ENCODE peak calls at places on chromosomes 11 and 22, in nine cellular contexts. One of them, this sample, is unnamed.

GRCh38 chr11:83543918-83544491 is 257.8 kb upstream of the CCDC90B start:
- DNase-seq in A549: no peak
- DNase-seq in transverse colon: no peak
- DNase-seq in upper lobe of left lung: no peak
- DNase-seq in HCT116: no peak
- DNase-seq in HepG2: no peak
- DNase-seq in spleen: no peak
- DNase-seq in body of pancreas: no peak
- DNase-seq in IMR-90: no peak
- DNase-seq in this sample: no peak

GRCh38 chr11:114501901-114502300 is 57.8 kb downstream of the NXPE1 start:
- DNase-seq in A549: no peak
- DNase-seq in transverse colon: no peak
- DNase-seq in upper lobe of left lung: no peak
- DNase-seq in HCT116: no peak
- DNase-seq in HepG2: no peak
- DNase-seq in spleen: no peak
- DNase-seq in body of pancreas: no peak
- DNase-seq in IMR-90: no peak
- DNase-seq in this sample: no peak

GRCh38 chr22:32801436-32802290 is at the start of gene TIMP3:
- DNase-seq in A549: no peak
- DNase-seq in transverse colon: peak; percentile 74
- DNase-seq in upper lobe of left lung: peak; percentile 74
- DNase-seq in HCT116: no peak
- DNase-seq in HepG2: no peak
- DNase-seq in spleen: peak; percentile 86
- DNase-seq in body of pancreas: peak; percentile 70
- DNase-seq in IMR-90: peak; percentile 82
- DNase-seq in this sample: peak; percentile 80

GRCh38 chr11:123006860-123007542 is 25.4 kb upstream of the BSX start:
- DNase-seq in A549: no peak
- DNase-seq in transverse colon: no peak
- DNase-seq in upper lobe of left lung: no peak
- DNase-seq in HCT116: no peak
- DNase-seq in HepG2: no peak
- DNase-seq in spleen: no peak
- DNase-seq in body of pancreas: no peak
- DNase-seq in IMR-90: no peak
- DNase-seq in this sample: no peak

GRCh38 chr11:35811783-35812182 is 132.1 kb upstream of the LDLRAD3 start:
- DNase-seq in A549: no peak
- DNase-seq in transverse colon: no peak
- DNase-seq in upper lobe of left lung: no peak
- DNase-seq in HCT116: no peak
- DNase-seq in HepG2: peak; percentile 7
- DNase-seq in spleen: no peak
- DNase-seq in body of pancreas: peak; percentile 19
- DNase-seq in IMR-90: no peak
- DNase-seq in this sample: no peak

GRCh38 chr11:71193431-71193830 is 58.9 kb downstream of the SHANK2 start:
- DNase-seq in A549: no peak
- DNase-seq in transverse colon: no peak
- DNase-seq in upper lobe of left lung: no peak
- DNase-seq in HCT116: no peak
- DNase-seq in HepG2: no peak
- DNase-seq in spleen: peak; percentile 63
- DNase-seq in body of pancreas: no peak
- DNase-seq in IMR-90: no peak
- DNase-seq in this sample: peak; percentile 25

GRCh38 chr22:46464701-46465347 is 72.6 kb downstream of the CELSR1 start:
- DNase-seq in A549: no peak
- DNase-seq in transverse colon: no peak
- DNase-seq in upper lobe of left lung: no peak
- DNase-seq in HCT116: no peak
- DNase-seq in HepG2: no peak
- DNase-seq in spleen: no peak
- DNase-seq in body of pancreas: no peak
- DNase-seq in IMR-90: no peak
- DNase-seq in this sample: no peak

GRCh38 chr11:119258180-119258579 is 52.0 kb downstream of the CBL start:
- DNase-seq in A549: no peak
- DNase-seq in transverse colon: no peak
- DNase-seq in upper lobe of left lung: no peak
- DNase-seq in HCT116: no peak
- DNase-seq in HepG2: no peak
- DNase-seq in spleen: no peak
- DNase-seq in body of pancreas: no peak
- DNase-seq in IMR-90: no peak
- DNase-seq in this sample: no peak

GRCh38 chr11:95076416-95076815 is 9.7 kb downstream of the SRSF8 start:
- DNase-seq in A549: no peak
- DNase-seq in transverse colon: no peak
- DNase-seq in upper lobe of left lung: peak; percentile 62
- DNase-seq in HCT116: no peak
- DNase-seq in HepG2: no peak
- DNase-seq in spleen: no peak
- DNase-seq in body of pancreas: peak; percentile 56
- DNase-seq in IMR-90: peak; percentile 75
- DNase-seq in this sample: no peak

GRCh38 chr11:84408946-84409411 is 1122.8 kb upstream of the CCDC90B start:
- DNase-seq in A549: no peak
- DNase-seq in transverse colon: no peak
- DNase-seq in upper lobe of left lung: no peak
- DNase-seq in HCT116: no peak
- DNase-seq in HepG2: no peak
- DNase-seq in spleen: no peak
- DNase-seq in body of pancreas: no peak
- DNase-seq in IMR-90: no peak
- DNase-seq in this sample: no peak

GRCh38 chr11:103842795-103843194 is 193.6 kb upstream of the DDI1 start:
- DNase-seq in A549: no peak
- DNase-seq in transverse colon: no peak
- DNase-seq in upper lobe of left lung: no peak
- DNase-seq in HCT116: no peak
- DNase-seq in HepG2: no peak
- DNase-seq in spleen: no peak
- DNase-seq in body of pancreas: no peak
- DNase-seq in IMR-90: peak; percentile 94
- DNase-seq in this sample: no peak

GRCh38 chr11:101128571-101129202 is 926 bp downstream of the PGR start:
- DNase-seq in A549: no peak
- DNase-seq in transverse colon: no peak
- DNase-seq in upper lobe of left lung: peak; percentile 21
- DNase-seq in HCT116: no peak
- DNase-seq in HepG2: no peak
- DNase-seq in spleen: peak; percentile 66
- DNase-seq in body of pancreas: peak; percentile 7
- DNase-seq in IMR-90: no peak
- DNase-seq in this sample: no peak

GRCh38 chr11:110349109-110349996 is 52.9 kb upstream of the RDX start:
- DNase-seq in A549: no peak
- DNase-seq in transverse colon: no peak
- DNase-seq in upper lobe of left lung: no peak
- DNase-seq in HCT116: no peak
- DNase-seq in HepG2: no peak
- DNase-seq in spleen: no peak
- DNase-seq in body of pancreas: no peak
- DNase-seq in IMR-90: no peak
- DNase-seq in this sample: no peak

GRCh38 chr11:10301656-10302293 is 3.1 kb upstream of the ADM start:
- DNase-seq in A549: no peak
- DNase-seq in transverse colon: no peak
- DNase-seq in upper lobe of left lung: no peak
- DNase-seq in HCT116: no peak
- DNase-seq in HepG2: no peak
- DNase-seq in spleen: no peak
- DNase-seq in body of pancreas: no peak
- DNase-seq in IMR-90: peak; percentile 94
- DNase-seq in this sample: no peak

GRCh38 chr11:123707206-123707605 is 34.3 kb downstream of the ZNF202 start:
- DNase-seq in A549: no peak
- DNase-seq in transverse colon: no peak
- DNase-seq in upper lobe of left lung: no peak
- DNase-seq in HCT116: no peak
- DNase-seq in HepG2: no peak
- DNase-seq in spleen: no peak
- DNase-seq in body of pancreas: no peak
- DNase-seq in IMR-90: no peak
- DNase-seq in this sample: no peak

GRCh38 chr11:75365711-75366181 is 14.3 kb upstream of the ARRB1 start:
- DNase-seq in A549: no peak
- DNase-seq in transverse colon: no peak
- DNase-seq in upper lobe of left lung: no peak
- DNase-seq in HCT116: no peak
- DNase-seq in HepG2: no peak
- DNase-seq in spleen: no peak
- DNase-seq in body of pancreas: no peak
- DNase-seq in IMR-90: peak; percentile 84
- DNase-seq in this sample: no peak

GRCh38 chr11:34840736-34841386 is 75.3 kb downstream of the APIP start:
- DNase-seq in A549: no peak
- DNase-seq in transverse colon: peak; percentile 58
- DNase-seq in upper lobe of left lung: peak; percentile 61
- DNase-seq in HCT116: peak; percentile 62
- DNase-seq in HepG2: peak; percentile 57
- DNase-seq in spleen: no peak
- DNase-seq in body of pancreas: peak; percentile 62
- DNase-seq in IMR-90: peak; percentile 13
- DNase-seq in this sample: no peak

GRCh38 chr11:1856306-1857005 is 3.6 kb downstream of the LSP1 start:
- DNase-seq in A549: no peak
- DNase-seq in transverse colon: no peak
- DNase-seq in upper lobe of left lung: no peak
- DNase-seq in HCT116: no peak
- DNase-seq in HepG2: no peak
- DNase-seq in spleen: peak; percentile 81
- DNase-seq in body of pancreas: no peak
- DNase-seq in IMR-90: no peak
- DNase-seq in this sample: no peak

GRCh38 chr11:28106351-28107043 is 1.5 kb downstream of the KIF18A start:
- DNase-seq in A549: no peak
- DNase-seq in transverse colon: no peak
- DNase-seq in upper lobe of left lung: no peak
- DNase-seq in HCT116: no peak
- DNase-seq in HepG2: no peak
- DNase-seq in spleen: peak; percentile 59
- DNase-seq in body of pancreas: no peak
- DNase-seq in IMR-90: no peak
- DNase-seq in this sample: no peak
- H3K27ac ChIP-seq in A549: peak overlapping the region; percentile 70
- H3K27ac ChIP-seq in transverse colon: no peak overlapping the region
- H3K27ac ChIP-seq in upper lobe of left lung: no peak overlapping the region
- H3K27ac ChIP-seq in HCT116: no peak overlapping the region
- H3K27ac ChIP-seq in HepG2: peak overlapping the region; percentile 96
- H3K27ac ChIP-seq in spleen: no peak overlapping the region
- H3K27ac ChIP-seq in body of pancreas: no peak overlapping the region
- H3K27ac ChIP-seq in IMR-90: peak overlapping the region; percentile 67
- H3K27ac ChIP-seq in this sample: no peak overlapping the region

GRCh38 chr11:64637346-64638016 is 46.5 kb downstream of the SLC22A12 start:
- DNase-seq in A549: no peak
- DNase-seq in transverse colon: no peak
- DNase-seq in upper lobe of left lung: no peak
- DNase-seq in HCT116: no peak
- DNase-seq in HepG2: no peak
- DNase-seq in spleen: no peak
- DNase-seq in body of pancreas: no peak
- DNase-seq in IMR-90: no peak
- DNase-seq in this sample: no peak
- H3K4me3 ChIP-seq in A549: no peak overlapping the region
- H3K4me3 ChIP-seq in transverse colon: peak overlapping the region; percentile 19
- H3K4me3 ChIP-seq in upper lobe of left lung: no peak overlapping the region
- H3K4me3 ChIP-seq in HCT116: no peak overlapping the region
- H3K4me3 ChIP-seq in HepG2: no peak overlapping the region
- H3K4me3 ChIP-seq in spleen: peak overlapping the region; percentile 20
- H3K4me3 ChIP-seq in body of pancreas: no peak overlapping the region
- H3K4me3 ChIP-seq in IMR-90: no peak overlapping the region
- H3K4me3 ChIP-seq in this sample: peak overlapping the region; percentile 21

DNA sequence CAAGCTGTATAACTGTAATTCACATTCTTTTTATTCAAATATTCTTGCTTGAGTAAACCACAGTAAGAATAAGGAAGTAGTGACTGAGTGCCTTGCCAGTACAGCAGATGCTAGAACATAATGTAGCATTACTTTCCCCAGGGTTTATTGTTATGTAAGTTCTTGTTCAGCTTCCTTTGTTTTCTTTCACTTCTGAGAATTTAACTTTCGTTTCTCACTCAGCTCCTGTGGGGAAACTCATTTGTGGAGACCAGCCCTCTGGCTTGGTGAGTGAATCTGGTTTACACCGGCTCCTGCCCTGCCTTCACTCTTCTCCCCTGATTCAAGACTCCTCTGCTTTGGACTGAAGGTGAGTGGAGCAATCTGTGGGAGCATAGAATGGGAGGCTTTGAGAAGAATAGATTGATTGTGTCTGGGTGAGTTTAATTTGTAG is at the start of gene TRIM22:
- DNase-seq in A549: no peak
- DNase-seq in transverse colon: peak; percentile 50
- DNase-seq in upper lobe of left lung: peak; percentile 69
- DNase-seq in HCT116: no peak
- DNase-seq in HepG2: no peak
- DNase-seq in spleen: no peak
- DNase-seq in body of pancreas: no peak
- DNase-seq in IMR-90: peak; percentile 71
- DNase-seq in this sample: no peak
- TF ChIP-seq POLR2A in A549: no peak
- TF ChIP-seq POLR2A in transverse colon: peak; percentile 36
- TF ChIP-seq POLR2A in upper lobe of left lung: no peak
- TF ChIP-seq POLR2A in HCT116: no peak
- TF ChIP-seq POLR2A in HepG2: no peak
- TF ChIP-seq POLR2A in spleen: no peak
- TF ChIP-seq POLR2A in body of pancreas: peak; percentile 25
- TF ChIP-seq POLR2A in IMR-90: no peak
- TF ChIP-seq POLR2A in this sample: peak; percentile 39

DNA sequence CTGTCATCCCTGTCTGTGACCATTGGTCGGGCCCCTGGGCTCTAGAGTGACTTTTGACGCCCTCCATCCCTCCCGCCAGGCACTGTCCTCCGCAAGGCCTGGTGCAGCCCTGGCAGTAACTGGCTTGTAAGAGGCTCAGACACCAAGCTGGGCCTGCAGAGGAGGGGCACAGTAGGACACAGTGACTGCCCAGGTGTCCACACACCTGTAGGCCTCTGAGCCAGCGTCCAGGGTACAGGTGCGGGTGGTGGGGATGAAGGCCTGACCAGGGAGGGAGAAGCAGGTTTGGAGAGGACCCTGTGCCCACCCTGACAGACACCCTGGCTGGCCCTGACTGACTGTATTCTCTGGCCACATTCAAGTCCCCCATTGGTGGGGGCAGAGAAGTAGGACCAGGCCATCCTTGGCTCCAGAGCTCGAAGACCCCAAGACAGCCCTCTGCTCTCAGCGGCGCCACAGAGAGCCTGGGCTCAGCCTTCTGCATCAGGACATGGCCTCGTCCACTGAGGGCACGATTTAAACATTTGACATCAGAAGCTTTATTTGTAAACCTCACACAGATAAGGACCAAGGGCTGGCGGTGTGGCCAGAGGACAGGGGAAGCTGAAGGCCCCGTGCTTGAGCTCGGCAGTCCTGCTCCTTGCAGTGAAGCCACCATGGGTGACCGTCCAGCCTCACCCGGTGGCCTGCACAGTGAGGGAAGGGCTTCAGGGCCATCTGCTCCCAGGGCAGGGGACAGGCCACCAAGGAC is 31.4 kb downstream of the PPIL2 start:
- DNase-seq in A549: no peak
- DNase-seq in transverse colon: no peak
- DNase-seq in upper lobe of left lung: no peak
- DNase-seq in HCT116: no peak
- DNase-seq in HepG2: no peak
- DNase-seq in spleen: no peak
- DNase-seq in body of pancreas: no peak
- DNase-seq in IMR-90: no peak
- DNase-seq in this sample: no peak
- H3K27ac ChIP-seq in A549: no peak overlapping the region
- H3K27ac ChIP-seq in transverse colon: no peak overlapping the region
- H3K27ac ChIP-seq in upper lobe of left lung: peak overlapping the region; percentile 24
- H3K27ac ChIP-seq in HCT116: no peak overlapping the region
- H3K27ac ChIP-seq in HepG2: no peak overlapping the region
- H3K27ac ChIP-seq in spleen: no peak overlapping the region
- H3K27ac ChIP-seq in body of pancreas: no peak overlapping the region
- H3K27ac ChIP-seq in IMR-90: no peak overlapping the region
- H3K27ac ChIP-seq in this sample: peak overlapping the region; percentile 41

This sample was measured in Peyer's patch.